ENCODE peak calls at places on chromosomes 6 and 20, in five cellular contexts. One of them, this sample, is unnamed. For H4K20me1, the result is how much of the 10 kb centered on the place peaks cover.

GRCh38 chr6:121321282-121321681 is 13.0 kb downstream of the TBC1D32 start:
- DNase-seq in SK-N-SH: no peak
- DNase-seq in OCI-LY7: no peak
- DNase-seq in neural progenitor cell: no peak
- DNase-seq in fibroblast of lung: no peak
- DNase-seq in this sample: no peak

GRCh38 chr20:17641993-17642392 is 40.0 kb downstream of the RRBP1 start:
- DNase-seq in neural progenitor cell: no peak
- DNase-seq in OCI-LY7: no peak
- DNase-seq in SK-N-SH: no peak
- DNase-seq in fibroblast of lung: no peak
- DNase-seq in this sample: no peak

GRCh38 chr6:82957171-82957894 is 108.3 kb downstream of the UBE3D start:
- DNase-seq in neural progenitor cell: no peak
- DNase-seq in SK-N-SH: peak
- DNase-seq in OCI-LY7: peak
- DNase-seq in fibroblast of lung: peak
- DNase-seq in this sample: peak

GRCh38 chr6:142696689-142697088 is 248.3 kb downstream of the HIVEP2 start:
- DNase-seq in neural progenitor cell: no peak
- DNase-seq in OCI-LY7: no peak
- DNase-seq in SK-N-SH: no peak
- DNase-seq in fibroblast of lung: no peak
- DNase-seq in this sample: no peak

GRCh38 chr6:108921547-108922331 is 73.5 kb downstream of the ARMC2 start:
- DNase-seq in fibroblast of lung: peak
- DNase-seq in SK-N-SH: no peak
- DNase-seq in OCI-LY7: no peak
- DNase-seq in neural progenitor cell: no peak
- DNase-seq in this sample: no peak

GRCh38 chr6:119333707-119334295 is 15.8 kb downstream of the MAN1A1 start:
- DNase-seq in fibroblast of lung: no peak
- DNase-seq in neural progenitor cell: no peak
- DNase-seq in OCI-LY7: peak
- DNase-seq in SK-N-SH: peak
- DNase-seq in this sample: no peak

GRCh38 chr6:159913375-159913774 is 22.6 kb downstream of the MAS1 start:
- DNase-seq in fibroblast of lung: no peak
- DNase-seq in OCI-LY7: no peak
- DNase-seq in SK-N-SH: no peak
- DNase-seq in neural progenitor cell: no peak
- DNase-seq in this sample: no peak

GRCh38 chr20:20360464-20360863 is 7.4 kb upstream of the INSM1 start:
- DNase-seq in SK-N-SH: peak
- DNase-seq in fibroblast of lung: peak
- DNase-seq in neural progenitor cell: peak
- DNase-seq in OCI-LY7: peak
- DNase-seq in this sample: peak

GRCh38 chr6:129276986-129277385 is 394.0 kb downstream of the LAMA2 start:
- DNase-seq in neural progenitor cell: no peak
- DNase-seq in fibroblast of lung: peak
- DNase-seq in SK-N-SH: no peak
- DNase-seq in OCI-LY7: no peak
- DNase-seq in this sample: no peak

GRCh38 chr20:15396900-15397299 is 1059.5 kb upstream of the FLRT3 start:
- DNase-seq in SK-N-SH: no peak
- DNase-seq in OCI-LY7: no peak
- DNase-seq in neural progenitor cell: peak
- DNase-seq in fibroblast of lung: no peak
- DNase-seq in this sample: no peak

GRCh38 chr6:64955435-64955848 is 751.6 kb downstream of the EYS start:
- DNase-seq in OCI-LY7: no peak
- DNase-seq in SK-N-SH: no peak
- DNase-seq in fibroblast of lung: no peak
- DNase-seq in neural progenitor cell: no peak
- DNase-seq in this sample: no peak

GRCh38 chr6:15344186-15344506 is 98.3 kb downstream of the JARID2 start:
- DNase-seq in neural progenitor cell: no peak
- DNase-seq in OCI-LY7: no peak
- DNase-seq in SK-N-SH: no peak
- DNase-seq in fibroblast of lung: no peak
- DNase-seq in this sample: no peak

GRCh38 chr6:15344831-15345230 is 99.0 kb downstream of the JARID2 start:
- DNase-seq in fibroblast of lung: no peak
- DNase-seq in SK-N-SH: no peak
- DNase-seq in neural progenitor cell: no peak
- DNase-seq in OCI-LY7: no peak
- DNase-seq in this sample: no peak

GRCh38 chr6:15341311-15341710 is 95.4 kb downstream of the JARID2 start:
- DNase-seq in OCI-LY7: no peak
- DNase-seq in fibroblast of lung: peak
- DNase-seq in neural progenitor cell: no peak
- DNase-seq in SK-N-SH: no peak
- DNase-seq in this sample: no peak

GRCh38 chr6:15342114-15342513 is 96.2 kb downstream of the JARID2 start:
- DNase-seq in fibroblast of lung: no peak
- DNase-seq in SK-N-SH: no peak
- DNase-seq in neural progenitor cell: peak
- DNase-seq in OCI-LY7: no peak
- DNase-seq in this sample: no peak

DNA sequence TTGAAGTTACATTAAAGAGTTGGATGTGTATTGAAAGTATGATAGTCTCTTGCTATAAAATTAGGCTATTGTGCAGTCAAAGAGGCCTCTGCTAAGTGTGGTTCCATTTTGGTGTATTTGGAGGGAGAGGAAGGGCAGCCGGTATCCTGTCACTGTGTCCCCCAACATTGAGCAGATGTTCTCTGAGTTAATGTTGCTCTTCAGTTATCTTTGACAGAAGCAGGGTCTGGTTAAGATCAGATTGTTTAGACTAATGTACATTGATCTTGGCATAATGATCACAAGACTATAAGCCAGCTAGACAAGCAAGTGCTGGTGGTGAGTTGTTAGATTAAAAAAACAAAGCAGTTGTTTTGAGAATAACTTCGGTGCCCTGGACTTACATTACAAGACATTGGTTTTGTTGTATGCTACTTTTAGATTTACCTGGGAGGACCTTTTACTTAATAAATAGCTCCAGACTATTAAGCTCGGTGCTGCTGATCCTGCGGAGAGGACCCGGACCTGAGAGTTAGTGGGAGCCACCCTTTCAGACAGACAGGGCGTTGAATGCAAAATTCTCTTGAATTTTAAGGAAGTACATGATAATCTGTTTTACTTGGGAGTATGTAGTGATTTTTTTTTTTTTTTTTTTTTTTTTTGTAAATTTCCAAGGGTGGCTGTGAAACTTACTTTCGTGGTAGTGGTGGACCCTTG is 97.8 kb downstream of the JARID2 start:
- DNase-seq in SK-N-SH: peak
- DNase-seq in fibroblast of lung: no peak
- DNase-seq in OCI-LY7: no peak
- DNase-seq in neural progenitor cell: no peak
- DNase-seq in this sample: no peak
- H4K20me1 ChIP-seq in SK-N-SH: under half
- H4K20me1 ChIP-seq in fibroblast of lung: under half
- H4K20me1 ChIP-seq in OCI-LY7: under half
- H4K20me1 ChIP-seq in neural progenitor cell: half or more
- H4K20me1 ChIP-seq in this sample: half or more

GRCh38 chr6:106161893-106162292 is 75.8 kb downstream of the PRDM1 start:
- DNase-seq in neural progenitor cell: no peak
- DNase-seq in fibroblast of lung: no peak
- DNase-seq in OCI-LY7: no peak
- DNase-seq in SK-N-SH: no peak
- DNase-seq in this sample: no peak

GRCh38 chr6:106163966-106164877 is 78.1 kb downstream of the PRDM1 start:
- DNase-seq in SK-N-SH: no peak
- DNase-seq in neural progenitor cell: no peak
- DNase-seq in OCI-LY7: peak
- DNase-seq in fibroblast of lung: peak
- DNase-seq in this sample: no peak

GRCh38 chr6:106162926-106163325 is 76.8 kb downstream of the PRDM1 start:
- DNase-seq in SK-N-SH: no peak
- DNase-seq in neural progenitor cell: no peak
- DNase-seq in OCI-LY7: peak
- DNase-seq in fibroblast of lung: peak
- DNase-seq in this sample: no peak

GRCh38 chr6:106161475-106161874 is 75.3 kb downstream of the PRDM1 start:
- DNase-seq in neural progenitor cell: no peak
- DNase-seq in SK-N-SH: no peak
- DNase-seq in fibroblast of lung: no peak
- DNase-seq in OCI-LY7: no peak
- DNase-seq in this sample: no peak

DNA sequence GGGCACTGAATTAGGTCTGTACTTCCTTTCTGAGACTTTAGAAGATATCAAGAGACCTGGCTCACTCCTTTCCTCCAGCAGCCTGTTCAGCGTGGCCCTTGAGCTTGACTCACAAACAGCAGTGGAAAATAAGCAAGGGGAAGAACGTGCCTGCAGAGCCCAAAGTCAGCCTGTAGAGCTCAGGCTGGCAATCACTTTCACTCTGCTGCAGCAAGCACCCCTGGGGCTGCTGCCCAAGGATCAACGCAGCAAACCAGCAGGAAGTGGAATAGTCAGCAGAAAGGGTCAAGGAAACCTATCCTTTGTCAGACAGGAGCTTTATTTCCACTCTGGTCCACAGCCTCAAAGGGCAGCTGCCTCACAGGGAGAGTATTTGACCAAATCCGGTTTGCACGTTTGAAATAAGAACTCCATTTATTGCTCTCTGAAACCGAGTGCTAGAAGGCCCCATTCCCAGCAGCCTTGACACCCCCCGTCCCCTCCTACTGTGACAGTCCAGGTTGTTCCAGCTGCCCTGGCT is 77.4 kb downstream of the PRDM1 start:
- DNase-seq in neural progenitor cell: peak
- DNase-seq in SK-N-SH: no peak
- DNase-seq in fibroblast of lung: peak
- DNase-seq in OCI-LY7: peak
- DNase-seq in this sample: peak
- H3K4me3 ChIP-seq in neural progenitor cell: no peak
- H3K4me3 ChIP-seq in SK-N-SH: no peak
- H3K4me3 ChIP-seq in fibroblast of lung: no peak
- H3K4me3 ChIP-seq in OCI-LY7: peak
- H3K4me3 ChIP-seq in this sample: no peak

GRCh38 chr20:43894531-43894930 is 20.1 kb upstream of the TOX2 start:
- DNase-seq in neural progenitor cell: peak
- DNase-seq in OCI-LY7: no peak
- DNase-seq in SK-N-SH: no peak
- DNase-seq in fibroblast of lung: peak
- DNase-seq in this sample: no peak
- TF ChIP-seq CTCF in neural progenitor cell: no peak
- TF ChIP-seq CTCF in OCI-LY7: no peak
- TF ChIP-seq CTCF in SK-N-SH: no peak
- TF ChIP-seq CTCF in fibroblast of lung: no peak
- TF ChIP-seq CTCF in this sample: no peak

GRCh38 chr20:48932375-48932941 is 10.9 kb downstream of the ARFGEF2 start:
- DNase-seq in SK-N-SH: no peak
- DNase-seq in fibroblast of lung: peak
- DNase-seq in OCI-LY7: no peak
- DNase-seq in neural progenitor cell: no peak
- DNase-seq in this sample: no peak
- H4K20me1 ChIP-seq in SK-N-SH: half or more
- H4K20me1 ChIP-seq in fibroblast of lung: under half
- H4K20me1 ChIP-seq in OCI-LY7: under half
- H4K20me1 ChIP-seq in neural progenitor cell: under half
- H4K20me1 ChIP-seq in this sample: half or more

DNA sequence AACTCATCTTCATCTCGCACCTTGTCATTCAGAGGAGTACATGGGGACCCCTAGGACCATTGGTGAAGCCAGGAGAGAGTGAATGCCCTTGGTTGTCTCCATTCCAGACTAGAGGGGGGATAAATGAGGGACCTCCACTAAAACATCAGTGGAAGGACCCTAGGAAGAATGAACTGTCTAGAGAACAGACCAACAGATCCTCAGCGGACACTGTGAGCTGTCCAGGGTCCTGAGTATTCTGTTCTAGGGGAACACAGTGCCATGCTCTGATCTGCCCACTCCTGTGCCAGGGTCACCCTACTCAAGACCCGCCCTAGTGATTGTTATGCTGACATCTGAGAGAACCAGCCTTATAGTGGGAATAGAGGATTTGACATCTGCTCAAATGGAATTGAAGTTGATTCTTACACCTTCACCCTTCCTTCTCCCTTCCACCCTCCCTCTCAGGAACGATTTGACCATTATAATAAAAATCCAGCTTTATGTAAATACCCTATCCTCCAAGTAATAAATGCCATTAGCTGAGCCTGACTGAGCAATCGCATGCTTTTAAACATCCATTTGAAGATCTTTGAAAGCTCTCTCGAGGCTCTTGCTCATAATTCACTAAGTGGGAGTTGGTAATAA is 43.7 kb upstream of the SLC32A1 start:
- DNase-seq in neural progenitor cell: peak
- DNase-seq in OCI-LY7: peak
- DNase-seq in fibroblast of lung: peak
- DNase-seq in SK-N-SH: no peak
- DNase-seq in this sample: peak
- H3K4me3 ChIP-seq in neural progenitor cell: no peak
- H3K4me3 ChIP-seq in OCI-LY7: no peak
- H3K4me3 ChIP-seq in fibroblast of lung: no peak
- H3K4me3 ChIP-seq in SK-N-SH: no peak
- H3K4me3 ChIP-seq in this sample: no peak